ENCODE peak calls at places on chromosomes 2 and 18, in five cellular contexts. D, Y, J, X and R are unnamed samples.
A peak's percentile ranks its signal among the peaks of the same experiment; 100 is the strongest.

GRCh38 chr2:42368817-42369550 is 8.0 kb upstream of the COX7A2L start:
- DNase-seq in X (no peak), J (no peak), Y (no peak), D (no peak), R (peak; percentile 43)

GRCh38 chr2:200225943-200226342 is 80.5 kb upstream of the SPATS2L start:
- DNase-seq in J (no peak), X (no peak), D (no peak), Y (no peak), R (no peak)

GRCh38 chr2:1744446-1745170 is at the start of gene PXDN:
- DNase-seq in Y (peak; percentile 84), J (no peak), X (peak; percentile 56), D (peak; percentile 89), R (peak; percentile 64)

GRCh38 chr2:219542931-219543595 is 546 bp downstream of the CHPF start:
- DNase-seq in Y (peak; percentile 80), X (no peak), J (no peak), D (no peak), R (peak; percentile 15)

GRCh38 chr2:11872948-11873269 is 126.5 kb downstream of the LPIN1 start:
- DNase-seq in Y (no peak), X (no peak), J (no peak), D (no peak), R (no peak)

GRCh38 chr2:160507464-160507863 is 13.9 kb upstream of the RBMS1 start:
- DNase-seq in D (no peak), J (no peak), X (no peak), Y (no peak), R (no peak)

GRCh38 chr2:173963817-173964564 is 1.2 kb downstream of the SP3 start:
- DNase-seq in D (peak; percentile 95), J (peak; percentile 89), Y (peak; percentile 95), X (peak; percentile 82), R (peak; percentile 86)

GRCh38 chr2:232539298-232540231 is at the start of gene CHRNG:
- DNase-seq in Y (no peak), D (peak; percentile 51), X (no peak), J (no peak), R (no peak)

GRCh38 chr2:8456149-8457091 is 225.4 kb upstream of the ID2 start:
- DNase-seq in Y (peak; percentile 65), X (no peak), D (peak; percentile 54), J (peak; percentile 46), R (no peak)

GRCh38 chr2:23862716-23863426 is 64.1 kb downstream of the ATAD2B start:
- DNase-seq in J (no peak), X (no peak), D (no peak), Y (no peak), R (no peak)

GRCh38 chr2:63977904-63978303 is 41.3 kb downstream of the VPS54 start:
- DNase-seq in X (no peak), Y (no peak), J (no peak), D (no peak), R (no peak)

GRCh38 chr2:206045251-206045650 is 40.7 kb downstream of the INO80D start:
- DNase-seq in Y (no peak), J (no peak), D (no peak), X (no peak), R (no peak)

GRCh38 chr2:158042666-158043065 is 59.0 kb upstream of the UPP2 start:
- DNase-seq in X (no peak), J (no peak), D (no peak), Y (no peak), R (no peak)

GRCh38 chr2:133109772-133110171 is 439.8 kb upstream of the LYPD1 start:
- DNase-seq in D (no peak), X (no peak), J (no peak), Y (no peak), R (no peak)

GRCh38 chr2:35548171-35548570 is 807.4 kb upstream of the CRIM1 start:
- DNase-seq in Y (no peak), D (no peak), X (no peak), J (no peak), R (no peak)

GRCh38 chr2:21451418-21451817 is 327.6 kb downstream of the TDRD15 start:
- DNase-seq in X (no peak), Y (no peak), D (no peak), J (no peak), R (no peak)

GRCh38 chr2:238471-239268 is 25.2 kb downstream of the SH3YL1 start:
- DNase-seq in J (no peak), Y (no peak), X (no peak), D (no peak), R (no peak)

GRCh38 chr2:221426929-221427328 is 145.2 kb downstream of the EPHA4 start:
- DNase-seq in D (no peak), Y (no peak), X (no peak), J (no peak), R (no peak)

GRCh38 chr2:115183144-115183543 is 740.7 kb downstream of the DPP10 start:
- DNase-seq in J (no peak), D (no peak), X (no peak), Y (no peak), R (no peak)

GRCh38 chr2:127343277-127343676 is 44.5 kb downstream of the MAP3K2 start:
- DNase-seq in J (no peak), X (no peak), D (no peak), Y (no peak), R (no peak)

GRCh38 chr2:10934308-10934978 is 22.7 kb downstream of the KCNF1 start:
- DNase-seq in D (no peak), X (no peak), J (no peak), Y (no peak), R (no peak)

GRCh38 chr2:69969991-69970390 is 8.6 kb upstream of the ASPRV1 start:
- DNase-seq in X (no peak), D (peak; percentile 24), Y (no peak), J (no peak), R (no peak)

GRCh38 chr18:58080516-58080915 is 36.5 kb downstream of the NEDD4L start:
- DNase-seq in D (no peak), Y (no peak), X (no peak), J (no peak), R (no peak)

GRCh38 chr2:20438334-20439192 is 8.3 kb upstream of the RHOB start:
- DNase-seq in J (no peak), X (no peak), Y (no peak), D (peak; percentile 84), R (peak; percentile 73)

GRCh38 chr2:218221015-218221414 is 4.0 kb downstream of the ARPC2 start:
- DNase-seq in J (no peak), X (no peak), Y (no peak), D (no peak), R (no peak)

GRCh38 chr2:190678444-190679162 is 29.7 kb downstream of the NAB1 start:
- DNase-seq in X (no peak), J (no peak), D (no peak), Y (no peak), R (no peak)

GRCh38 chr18:5537860-5538259 is 5.9 kb downstream of the EPB41L3 start:
- DNase-seq in D (no peak), Y (no peak), J (no peak), X (no peak), R (no peak)

GRCh38 chr2:15681089-15681885 is 89.6 kb downstream of the DDX1 start:
- DNase-seq in X (no peak), J (no peak), Y (no peak), D (no peak), R (no peak)

GRCh38 chr2:85769236-85769986 is 15.6 kb downstream of the ATOH8 start:
- DNase-seq in D (no peak), J (no peak), X (no peak), Y (no peak), R (no peak)

GRCh38 chr18:47286776-47287410 is 35.4 kb upstream of the SKOR2 start:
- DNase-seq in Y (no peak), D (no peak), J (no peak), X (no peak), R (no peak)

GRCh38 chr2:196884368-196884767 is 42.1 kb downstream of the PGAP1 start:
- DNase-seq in J (no peak), X (no peak), D (no peak), Y (no peak), R (no peak)

GRCh38 chr2:106701134-106701994 is 184.6 kb downstream of the ST6GAL2 start:
- DNase-seq in X (no peak), Y (no peak), D (no peak), J (no peak), R (no peak)

GRCh38 chr2:128623776-128624424 is 305.2 kb upstream of the HS6ST1 start:
- DNase-seq in Y (no peak), J (no peak), X (no peak), D (no peak), R (no peak)

GRCh38 chr2:201938151-201938815 is 95.4 kb upstream of the FZD7 start:
- DNase-seq in D (no peak), X (no peak), Y (no peak), J (no peak), R (no peak)

GRCh38 chr2:232325324-232326273 is 53.0 kb upstream of the ALPP start:
- DNase-seq in J (no peak), X (peak; percentile 70), D (peak; percentile 67), Y (peak; percentile 84), R (peak; percentile 53)

GRCh38 chr2:221911890-221912289 is 339.8 kb upstream of the EPHA4 start:
- DNase-seq in J (no peak), D (no peak), Y (no peak), X (no peak), R (no peak)